ENCODE peak calls at places on chromosomes 11 and 22, in seven cellular contexts. H is IMR-90; D is CD8-positive, alpha-beta T cell; V is B cell; Y is pancreas; F is astrocyte of the spinal cord; R is endothelial cell of umbilical vein. M is an unnamed sample.

GRCh38 chr11:279040-279965 is 1.1 kb downstream of the NLRP6 start:
- DNase-seq in H (no peak), D (no peak), V (no peak), Y (peak; percentile 59), F (no peak), R (no peak), M (no peak)

GRCh38 chr11:18310800-18311340 is 11.1 kb downstream of the HPS5 start:
- DNase-seq in H (no peak), D (no peak), V (no peak), Y (no peak), F (peak; percentile 76), R (no peak), M (no peak)

GRCh38 chr11:60511393-60511792 is 3.8 kb upstream of the MS4A13 start:
- DNase-seq in H (no peak), D (no peak), V (no peak), Y (no peak), F (no peak), R (no peak), M (no peak)

GRCh38 chr11:74611369-74611861 is 19.0 kb downstream of the POLD3 start:
- DNase-seq in H (peak; percentile 87), D (no peak), V (no peak), Y (no peak), F (peak; percentile 75), R (peak; percentile 46), M (no peak)

GRCh38 chr11:70711911-70712185 is 313.5 kb downstream of the CTTN start:
- DNase-seq in H (no peak), D (no peak), V (no peak), Y (no peak), F (no peak), R (no peak), M (no peak)

GRCh38 chr11:73779084-73779902 is 8.4 kb upstream of the MRPL48 start:
- DNase-seq in H (peak; percentile 97), D (peak; percentile 97), V (peak; percentile 98), Y (peak; percentile 95), F (peak; percentile 99), R (peak; percentile 99), M (peak; percentile 96)

GRCh38 chr11:116373107-116373506 is 399.7 kb downstream of the BUD13 start:
- DNase-seq in H (no peak), D (no peak), V (no peak), Y (no peak), F (no peak), R (no peak), M (no peak)

GRCh38 chr11:130070829-130071205 is 1.1 kb downstream of the APLP2 start:
- DNase-seq in H (peak; percentile 36), D (no peak), V (no peak), Y (no peak), F (peak; percentile 43), R (no peak), M (no peak)

GRCh38 chr11:44324787-44325525 is 15.0 kb upstream of the ALX4 start:
- DNase-seq in H (no peak), D (no peak), V (no peak), Y (no peak), F (no peak), R (no peak), M (no peak)

GRCh38 chr22:46501701-46502100 is 35.7 kb downstream of the CELSR1 start:
- DNase-seq in H (peak; percentile 76), D (no peak), V (no peak), Y (no peak), F (peak; percentile 83), R (peak; percentile 77), M (no peak)

GRCh38 chr11:2694495-2694894 is 5.3 kb downstream of the KCNQ1OT1 start:
- DNase-seq in H (no peak), D (no peak), V (no peak), Y (no peak), F (no peak), R (no peak), M (no peak)

DNA sequence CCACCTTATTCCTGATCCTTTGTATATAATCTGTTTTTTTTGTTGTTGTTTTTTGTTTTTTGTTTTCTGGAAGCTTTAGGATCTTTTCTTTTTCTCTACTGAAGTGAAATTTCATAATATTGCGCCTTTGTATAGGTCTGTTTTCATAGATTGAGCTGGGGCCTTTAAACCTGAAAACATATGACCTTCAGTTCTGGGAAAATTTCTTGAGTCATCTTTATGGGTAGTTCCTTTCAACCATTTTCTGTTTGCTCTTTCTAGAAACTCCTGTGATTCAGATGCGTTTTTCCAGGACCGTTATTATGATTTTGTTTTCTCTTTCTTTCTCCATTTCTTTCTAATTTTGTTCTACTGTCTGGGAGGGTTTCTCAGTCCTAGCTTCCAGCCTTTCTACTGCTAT is 43.7 kb downstream of the BSX start:
- DNase-seq in H (no peak), D (no peak), V (no peak), Y (no peak), F (no peak), R (no peak), M (no peak)
- TF ChIP-seq CTCF in H (no peak), D (no peak), V (no peak), Y (no peak), F (no peak), R (no peak), M (no peak)

GRCh38 chr22:43110927-43111623 is 525 bp downstream of the BIK start:
- DNase-seq in H (no peak), D (peak; percentile 27), V (no peak), Y (peak; percentile 83), F (no peak), R (no peak), M (peak; percentile 45)
- TF ChIP-seq CTCF in H (no peak), D (peak; percentile 2), V (no peak), Y (no peak), F (no peak), R (no peak), M (no peak)

GRCh38 chr11:131885371-131885770 is 515.0 kb downstream of the NTM start:
- DNase-seq in H (no peak), D (no peak), V (no peak), Y (no peak), F (no peak), R (no peak), M (no peak)

GRCh38 chr11:131880976-131881375 is 510.6 kb downstream of the NTM start:
- DNase-seq in H (no peak), D (no peak), V (no peak), Y (no peak), F (no peak), R (no peak), M (no peak)

GRCh38 chr11:131886201-131886600 is 515.8 kb downstream of the NTM start:
- DNase-seq in H (no peak), D (no peak), V (no peak), Y (no peak), F (no peak), R (no peak), M (no peak)

GRCh38 chr11:131884461-131885073 is 514.2 kb downstream of the NTM start:
- DNase-seq in H (no peak), D (no peak), V (no peak), Y (no peak), F (no peak), R (no peak), M (no peak)

GRCh38 chr11:131883332-131883731 is 512.9 kb downstream of the NTM start:
- DNase-seq in H (no peak), D (no peak), V (no peak), Y (no peak), F (no peak), R (no peak), M (no peak)
- TF ChIP-seq CTCF in H (no peak), D (no peak), V (no peak), Y (no peak), F (no peak), R (no peak), M (no peak)

DNA sequence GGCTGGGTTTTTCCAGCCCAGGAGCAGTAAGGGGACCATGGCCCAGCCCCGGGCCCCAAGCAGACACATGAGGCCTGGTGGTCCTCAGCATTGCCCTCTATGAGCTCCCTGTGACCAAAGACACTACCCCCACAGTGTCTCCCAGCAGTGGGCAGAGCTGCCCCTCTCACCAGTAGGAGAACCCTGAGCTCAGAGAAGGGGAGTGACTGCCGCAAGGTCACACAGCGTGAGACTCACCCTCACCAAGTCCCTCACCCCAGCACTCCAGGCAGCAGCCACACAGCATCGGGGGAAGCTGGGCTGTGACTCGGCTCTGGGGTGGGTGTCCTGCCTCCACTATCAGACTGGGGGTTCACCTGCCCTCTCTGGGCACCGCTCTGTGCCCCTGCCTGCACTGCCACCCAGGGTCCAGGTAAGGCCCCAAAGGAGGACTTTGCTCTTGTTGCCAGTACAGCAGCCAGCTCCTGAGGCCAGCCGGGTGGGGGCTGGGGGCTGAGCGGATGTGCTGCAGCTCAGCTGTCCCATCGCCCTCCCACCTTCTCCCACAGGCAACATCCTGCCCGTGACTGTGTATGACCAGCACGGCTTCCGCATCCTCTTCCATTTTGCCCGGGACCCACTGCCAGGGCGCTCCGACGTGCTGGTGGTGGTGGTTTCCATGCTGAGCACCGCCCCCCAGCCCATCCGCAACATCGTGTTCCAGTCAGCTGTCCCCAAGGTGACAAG is 7.9 kb upstream of the SH3BP1 start:
- DNase-seq in H (no peak), D (no peak), V (no peak), Y (no peak), F (no peak), R (no peak), M (no peak)
- TF ChIP-seq CTCF in H (no peak), D (no peak), V (no peak), Y (no peak), F (no peak), R (no peak), M (no peak)